ENCODE peak calls at places on chromosome 5, in five cellular contexts. K is thoracic aorta, Y is neural crest cell, Z is PC-3, C is mucosa of descending colon. F is an unnamed sample.

GRCh38 chr5:160048131-160048530 is 39.2 kb downstream of the TTC1 start:
- DNase-seq in K (no peak), Y (no peak), Z (no peak), C (no peak), F (no peak)

GRCh38 chr5:126368239-126368812 is 54.9 kb upstream of the GRAMD2B start:
- DNase-seq in K (no peak), Y (no peak), Z (peak), C (no peak), F (no peak)

GRCh38 chr5:119417891-119418781 is 34.2 kb upstream of the HSD17B4 start:
- DNase-seq in K (no peak), Y (no peak), Z (peak), C (no peak), F (no peak)

GRCh38 chr5:64489857-64490256 is 16.0 kb upstream of the RGS7BP start:
- DNase-seq in K (no peak), Y (no peak), Z (no peak), C (no peak), F (no peak)

GRCh38 chr5:113058269-113058668 is 81.7 kb downstream of the DCP2 start:
- DNase-seq in K (no peak), Y (no peak), Z (no peak), C (no peak), F (no peak)

GRCh38 chr5:150303660-150304411 is 1.1 kb upstream of the ARSI start:
- DNase-seq in K (no peak), Y (no peak), Z (no peak), C (no peak), F (no peak)

GRCh38 chr5:106876665-106877194 is 794.0 kb downstream of the EFNA5 start:
- DNase-seq in K (no peak), Y (no peak), Z (no peak), C (no peak), F (no peak)

GRCh38 chr5:81428446-81428845 is 34.5 kb upstream of the ACOT12 start:
- DNase-seq in K (no peak), Y (no peak), Z (no peak), C (no peak), F (no peak)

GRCh38 chr5:25458628-25459027 is 813.9 kb upstream of the CDH10 start:
- DNase-seq in K (no peak), Y (no peak), Z (no peak), C (no peak), F (no peak)

GRCh38 chr5:117588611-117589010 is 1014.0 kb upstream of the SEMA6A start:
- DNase-seq in K (no peak), Y (no peak), Z (no peak), C (no peak), F (no peak)

GRCh38 chr5:38825494-38825893 is 20.3 kb upstream of the OSMR start:
- DNase-seq in K (no peak), Y (no peak), Z (peak), C (no peak), F (no peak)

DNA sequence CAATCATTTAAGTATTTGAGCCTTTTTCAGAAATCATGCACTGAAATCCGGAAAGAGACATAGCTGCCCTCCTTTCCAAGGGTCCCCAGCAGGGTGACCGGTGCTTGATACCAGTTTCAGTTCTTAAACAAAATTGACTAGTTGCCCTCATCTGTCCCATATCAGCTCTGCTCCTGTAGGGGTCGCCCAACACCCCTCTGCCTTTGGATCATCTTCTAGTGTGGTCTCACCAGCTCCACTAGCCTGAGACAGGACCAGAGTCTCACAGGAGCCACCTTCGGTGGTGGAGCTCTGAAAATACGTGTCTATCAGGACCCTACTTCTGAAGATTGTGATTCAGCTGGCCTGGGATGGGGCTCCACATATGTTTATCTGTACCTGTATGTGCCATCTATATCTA is 428.2 kb downstream of the ENC1 start:
- DNase-seq in K (no peak), Y (no peak), Z (peak), C (no peak), F (no peak)
- TF ChIP-seq CTCF in K (no peak), Y (peak), Z (peak), C (no peak), F (no peak)

GRCh38 chr5:22473865-22474264 is 379.3 kb downstream of the CDH12 start:
- DNase-seq in K (no peak), Y (no peak), Z (no peak), C (no peak), F (no peak)
- TF ChIP-seq CTCF in K (no peak), Y (no peak), Z (no peak), C (no peak), F (no peak)

DNA sequence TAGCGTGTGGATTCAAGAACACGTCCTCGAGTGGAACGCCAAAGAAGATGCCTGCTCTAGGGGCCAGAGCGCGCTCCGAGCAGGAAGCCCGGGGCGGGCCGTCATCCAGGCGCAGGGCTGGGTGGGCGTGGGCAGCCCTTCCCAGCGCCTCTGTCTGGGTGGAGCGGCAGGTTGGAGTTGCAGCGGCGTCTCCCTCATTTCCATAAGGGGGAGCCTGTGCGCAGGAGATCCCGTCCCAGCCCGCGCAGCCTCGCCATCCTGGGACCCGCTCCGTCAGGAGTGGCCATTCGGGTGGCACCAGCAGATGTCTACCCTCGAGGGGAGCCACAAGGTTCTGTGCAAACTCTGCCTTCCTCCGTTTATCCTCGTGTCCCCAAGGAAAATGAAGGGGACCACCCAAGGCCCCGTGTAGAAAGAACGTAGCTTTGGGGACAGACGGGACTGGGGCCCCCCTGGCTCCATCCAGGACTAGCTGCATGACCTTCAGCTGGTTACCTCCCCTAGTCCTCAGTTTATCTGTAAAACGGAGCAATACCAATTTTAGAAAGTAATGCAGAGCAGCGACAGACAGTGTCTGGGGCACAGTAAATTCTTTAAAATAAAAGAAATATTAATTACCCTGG is 155.5 kb upstream of the SMIM23 start:
- DNase-seq in K (no peak), Y (peak), Z (peak), C (no peak), F (peak)
- TF ChIP-seq CTCF in K (peak), Y (peak), Z (peak), C (peak), F (peak)

DNA sequence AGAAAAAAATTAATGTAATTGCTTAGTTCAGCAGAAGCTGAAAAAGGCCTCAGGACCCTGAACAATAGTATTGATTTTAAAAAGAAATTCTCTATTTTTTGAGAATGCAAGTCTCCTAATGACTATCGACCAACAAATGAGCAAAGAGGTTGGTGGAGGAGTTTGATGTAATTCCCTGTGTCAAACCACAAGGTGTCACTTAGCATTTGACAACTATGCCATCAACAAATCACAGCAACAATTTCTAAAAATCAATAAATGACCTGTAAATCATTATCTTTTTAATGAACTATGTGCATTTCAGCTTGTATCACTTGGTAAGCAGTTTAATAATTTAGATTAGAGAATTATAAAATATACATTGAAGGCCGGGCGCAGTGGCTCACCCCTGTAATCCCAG is 133.7 kb downstream of the PRELID2 start:
- DNase-seq in K (no peak), Y (no peak), Z (peak), C (no peak), F (no peak)
- TF ChIP-seq CTCF in K (no peak), Y (peak), Z (peak), C (no peak), F (no peak)

GRCh38 chr5:138011991-138012390 is 20.9 kb downstream of the FAM13B start:
- DNase-seq in K (no peak), Y (no peak), Z (peak), C (no peak), F (no peak)
- TF ChIP-seq CTCF in K (no peak), Y (no peak), Z (no peak), C (no peak), F (no peak)

DNA sequence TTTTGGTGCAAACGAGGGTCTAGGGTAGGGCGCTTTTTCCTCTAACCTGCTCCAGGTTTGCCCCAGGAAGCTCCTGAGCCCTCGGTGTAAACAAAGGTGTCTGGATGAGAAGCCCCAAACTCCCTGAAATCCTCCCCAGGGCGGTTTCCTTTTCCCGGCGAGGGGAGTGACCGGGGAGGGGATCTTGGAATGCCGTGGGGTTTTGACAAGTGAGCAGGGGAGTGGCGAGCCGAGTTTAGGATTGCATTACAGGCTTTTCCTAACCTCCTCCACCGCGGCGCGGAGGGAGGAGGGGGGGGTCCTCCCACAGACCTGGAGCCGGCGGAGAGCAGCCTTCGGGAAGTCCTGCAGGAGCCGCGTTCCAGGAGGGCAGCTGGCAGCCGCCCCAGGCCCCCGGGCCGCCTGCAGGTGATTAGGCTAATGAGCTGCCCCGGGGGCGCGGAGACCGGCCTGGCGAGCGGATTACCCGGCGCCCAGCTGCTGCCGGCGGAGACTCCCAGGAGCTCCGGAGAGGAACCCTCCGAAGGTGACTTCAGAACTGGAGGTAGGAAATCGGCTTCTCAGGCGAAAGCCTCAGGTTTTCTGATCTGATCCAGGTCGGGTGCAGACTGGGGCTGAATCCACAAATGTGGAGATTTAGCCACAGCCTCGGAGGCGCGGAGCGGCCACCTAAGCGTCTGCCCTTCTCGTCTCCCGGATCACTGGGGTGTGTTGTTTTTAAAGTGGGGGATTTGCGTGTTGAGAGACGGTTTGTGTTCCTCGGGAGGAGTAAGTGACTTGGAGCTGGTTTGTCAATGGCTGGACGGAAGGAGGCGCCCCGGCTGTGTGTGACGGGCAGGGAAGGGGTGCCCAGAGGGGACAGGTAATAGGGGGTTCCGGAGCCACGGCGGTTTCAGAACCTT is 215.9 kb downstream of the PDZD2 start:
- DNase-seq in K (no peak), Y (peak), Z (peak), C (no peak), F (peak)
- TF ChIP-seq CTCF in K (no peak), Y (no peak), Z (peak), C (no peak), F (no peak)

DNA sequence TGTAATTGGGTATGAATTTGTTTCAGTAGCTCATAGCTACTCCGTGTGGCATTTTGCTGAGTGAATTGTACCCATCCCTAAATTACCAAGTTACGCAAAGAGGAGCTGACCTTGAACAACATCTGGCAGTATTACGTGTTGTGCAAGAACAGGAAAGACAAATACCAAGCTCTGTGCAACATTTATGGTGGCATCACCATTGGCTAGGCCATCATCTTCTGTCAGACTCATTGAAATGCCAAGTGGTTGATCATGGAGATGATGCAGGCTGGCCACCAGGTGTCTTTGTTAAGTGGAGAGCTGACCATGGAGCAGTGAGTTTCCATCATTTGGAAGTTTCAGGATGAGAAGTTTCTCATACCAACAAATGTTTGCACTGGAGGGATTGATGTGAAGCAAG is 15.0 kb downstream of the ZSWIM6 start:
- DNase-seq in K (no peak), Y (no peak), Z (no peak), C (no peak), F (no peak)
- TF ChIP-seq CTCF in K (no peak), Y (peak), Z (no peak), C (no peak), F (no peak)

GRCh38 chr5:66440202-66440680 is 156.0 kb upstream of the MAST4 start:
- DNase-seq in K (no peak), Y (no peak), Z (no peak), C (no peak), F (no peak)

DNA sequence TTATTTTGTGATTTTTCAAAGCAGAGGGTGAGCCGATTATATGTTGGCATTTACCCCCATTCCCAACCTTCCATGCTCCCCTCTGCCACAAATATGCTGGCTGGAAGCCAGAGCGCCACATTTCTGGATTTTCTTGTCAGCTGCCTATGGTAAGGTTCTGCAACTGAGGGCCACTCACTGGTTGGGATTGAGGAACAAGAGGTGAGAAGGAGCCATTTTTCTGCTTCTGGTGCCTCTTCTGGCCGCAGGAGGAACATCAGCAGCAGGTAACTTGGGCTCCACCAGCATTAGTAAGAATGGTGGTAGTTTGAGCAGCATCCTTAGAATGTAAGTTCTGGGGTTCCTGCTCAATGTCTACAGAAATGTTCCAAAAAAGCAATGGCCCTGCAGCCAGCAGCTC is 159.5 kb upstream of the MAST4 start:
- DNase-seq in K (no peak), Y (no peak), Z (peak), C (no peak), F (no peak)
- TF ChIP-seq CTCF in K (no peak), Y (peak), Z (peak), C (no peak), F (no peak)